ENCODE peak calls at places on chromosomes 12 and 14, in six cellular contexts. K is HCT116, I is H1, P is HepG2, S is K562, Q is SK-N-SH. F is an unnamed sample.

GRCh38 chr12:3012786-3013185 is 53.6 kb downstream of the TEAD4 start:
- DNase-seq in K (no peak), I (no peak), P (no peak), S (no peak), Q (no peak), F (no peak)

GRCh38 chr12:52836042-52836466 is 1.9 kb upstream of the KRT79 start:
- DNase-seq in K (no peak), I (no peak), P (no peak), S (peak; percentile 61), Q (no peak), F (no peak)

GRCh38 chr14:96567289-96567899 is 65.2 kb downstream of the PAPOLA start:
- DNase-seq in K (no peak), I (no peak), P (peak; percentile 21), S (peak; percentile 40), Q (no peak), F (peak; percentile 63)

GRCh38 chr12:47561746-47562145 is 144.1 kb downstream of the RPAP3 start:
- DNase-seq in K (no peak), I (no peak), P (no peak), S (no peak), Q (no peak), F (no peak)

GRCh38 chr12:104306943-104307654 is 3.6 kb downstream of the EID3 start:
- DNase-seq in K (no peak), I (no peak), P (no peak), S (no peak), Q (no peak), F (no peak)

GRCh38 chr12:6076776-6077700 is 47.4 kb downstream of the VWF start:
- DNase-seq in K (no peak), I (no peak), P (no peak), S (no peak), Q (no peak), F (no peak)

GRCh38 chr14:67934087-67934486 is 114.5 kb downstream of the RAD51B start:
- DNase-seq in K (peak; percentile 71), I (no peak), P (peak; percentile 62), S (peak; percentile 53), Q (peak; percentile 53), F (peak; percentile 58)

GRCh38 chr14:56274556-56274955 is 156.3 kb downstream of the PELI2 start:
- DNase-seq in K (no peak), I (no peak), P (no peak), S (no peak), Q (no peak), F (no peak)

GRCh38 chr12:79555006-79555925 is 135.5 kb downstream of the PAWR start:
- DNase-seq in K (peak; percentile 26), I (no peak), P (peak; percentile 62), S (peak; percentile 1), Q (peak; percentile 36), F (peak; percentile 76)

GRCh38 chr14:97442363-97442762 is 645.2 kb downstream of the VRK1 start:
- DNase-seq in K (no peak), I (no peak), P (no peak), S (no peak), Q (no peak), F (no peak)

GRCh38 chr14:50342211-50343080 is 30.3 kb downstream of the DMAC2L start:
- DNase-seq in K (no peak), I (no peak), P (peak; percentile 66), S (peak; percentile 90), Q (peak; percentile 78), F (peak; percentile 72)

GRCh38 chr14:88269816-88270416 is 53.2 kb downstream of the KCNK10 start:
- DNase-seq in K (no peak), I (no peak), P (no peak), S (no peak), Q (no peak), F (no peak)

GRCh38 chr12:126588586-126589249 is 1523.5 kb downstream of the AACS start:
- DNase-seq in K (no peak), I (no peak), P (no peak), S (no peak), Q (no peak), F (no peak)

GRCh38 chr14:56112781-56113180 is 5.4 kb upstream of the PELI2 start:
- DNase-seq in K (no peak), I (no peak), P (no peak), S (no peak), Q (no peak), F (no peak)

GRCh38 chr12:6540181-6540877 is 6.0 kb downstream of the GAPDH start:
- DNase-seq in K (peak; percentile 67), I (peak; percentile 87), P (no peak), S (peak; percentile 81), Q (peak; percentile 36), F (no peak)

GRCh38 chr14:87908591-87908990 is 84.4 kb downstream of the GALC start:
- DNase-seq in K (no peak), I (no peak), P (no peak), S (no peak), Q (no peak), F (no peak)

GRCh38 chr12:122944588-122944987 is 21.7 kb downstream of the ABCB9 start:
- DNase-seq in K (peak; percentile 79), I (no peak), P (peak; percentile 33), S (no peak), Q (no peak), F (peak; percentile 66)

GRCh38 chr12:6338955-6339761 is 2.7 kb downstream of the TNFRSF1A start:
- DNase-seq in K (no peak), I (no peak), P (no peak), S (no peak), Q (no peak), F (no peak)

GRCh38 chr12:52870361-52871290 is 21.8 kb upstream of the KRT78 start:
- DNase-seq in K (no peak), I (peak; percentile 98), P (peak; percentile 45), S (peak; percentile 85), Q (peak; percentile 84), F (peak; percentile 75)

GRCh38 chr14:44962573-44963528 is 861 bp downstream of the TOGARAM1 start:
- DNase-seq in K (no peak), I (no peak), P (no peak), S (peak; percentile 46), Q (no peak), F (no peak)

GRCh38 chr14:24013654-24014514 is 25.2 kb downstream of the DHRS4L2 start:
- DNase-seq in K (peak; percentile 78), I (no peak), P (peak; percentile 92), S (peak; percentile 69), Q (peak; percentile 78), F (peak; percentile 12)

GRCh38 chr12:41108032-41108431 is 80.1 kb upstream of the PDZRN4 start:
- DNase-seq in K (no peak), I (no peak), P (no peak), S (no peak), Q (no peak), F (no peak)

GRCh38 chr14:75587388-75587787 is 9.0 kb downstream of the FLVCR2 start:
- DNase-seq in K (no peak), I (no peak), P (no peak), S (no peak), Q (no peak), F (no peak)

GRCh38 chr12:117526756-117527479 is 165.5 kb upstream of the NOS1 start:
- DNase-seq in K (no peak), I (no peak), P (no peak), S (no peak), Q (no peak), F (no peak)
- TF ChIP-seq JUND in K (no peak), I (no peak), P (no peak), S (no peak), Q (no peak), F (no peak)

DNA sequence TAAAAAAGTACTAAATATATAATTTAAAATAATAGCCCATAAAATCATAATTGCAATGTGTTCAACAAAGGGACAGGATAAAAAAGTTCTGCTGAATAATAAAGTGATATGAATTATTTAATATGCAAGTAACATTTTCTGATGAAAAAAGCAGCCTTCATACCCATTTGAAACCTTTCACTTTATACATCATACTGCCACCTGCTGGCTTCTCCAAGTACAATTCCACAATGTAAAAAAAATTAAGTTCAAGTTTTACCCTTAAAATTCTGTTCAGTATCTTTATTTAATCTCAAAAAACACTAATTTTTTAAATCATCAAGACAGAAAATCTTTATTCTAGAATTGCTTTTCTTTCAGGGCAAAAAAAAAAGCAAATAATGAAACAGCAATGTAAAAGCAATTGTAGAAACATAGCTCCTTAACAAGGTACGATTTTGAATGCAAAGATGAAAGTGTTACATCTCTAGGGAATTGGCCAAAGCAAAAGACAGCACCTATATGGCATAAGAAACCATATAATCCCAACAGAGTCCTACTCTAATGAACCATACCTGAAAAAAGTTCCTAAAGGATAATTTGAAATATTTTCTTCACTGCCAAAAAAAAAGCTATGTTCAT is 15.0 kb downstream of the MDM1 start:
- DNase-seq in K (peak; percentile 27), I (no peak), P (peak; percentile 35), S (peak; percentile 65), Q (peak; percentile 40), F (peak; percentile 63)
- TF ChIP-seq JUND in K (no peak), I (no peak), P (no peak), S (no peak), Q (no peak), F (no peak)

DNA sequence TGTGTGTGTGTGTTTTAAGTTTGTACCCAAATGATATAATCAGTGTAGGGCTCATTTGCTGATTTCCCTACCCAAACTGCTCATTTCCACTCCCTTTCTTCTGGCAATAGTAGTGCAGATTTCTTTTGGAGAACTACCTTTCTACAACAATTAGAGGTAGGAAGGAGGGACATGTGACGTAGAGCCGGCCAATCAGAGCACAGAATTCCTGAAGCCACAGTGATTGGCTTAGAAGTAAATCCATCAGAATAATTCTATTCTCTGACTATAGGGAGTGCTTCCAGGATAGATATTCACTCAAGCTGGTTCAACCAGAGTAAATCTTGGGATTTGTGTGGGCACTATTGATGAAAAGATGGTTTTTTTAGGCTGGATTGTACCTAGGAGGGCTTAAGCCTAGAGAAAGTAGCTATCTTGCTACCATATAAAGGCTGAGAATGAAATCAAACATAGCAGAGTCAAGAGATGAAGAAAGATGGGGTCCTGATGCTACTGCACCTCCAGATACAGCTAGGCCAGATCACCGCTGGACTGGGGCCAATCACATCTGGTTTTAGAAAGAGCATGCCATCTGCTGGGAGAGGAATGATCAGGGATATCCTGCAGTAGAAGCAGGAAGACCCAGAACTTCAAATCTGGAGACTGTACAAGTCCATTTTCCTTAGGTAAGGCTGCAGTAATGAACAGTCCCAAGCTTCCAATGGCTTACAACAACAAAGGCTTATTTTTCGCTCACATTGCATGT is 54.1 kb upstream of the NUAK1 start:
- DNase-seq in K (no peak), I (no peak), P (no peak), S (no peak), Q (peak; percentile 16), F (no peak)
- TF ChIP-seq JUND in K (no peak), I (no peak), P (no peak), S (no peak), Q (no peak), F (no peak)

DNA sequence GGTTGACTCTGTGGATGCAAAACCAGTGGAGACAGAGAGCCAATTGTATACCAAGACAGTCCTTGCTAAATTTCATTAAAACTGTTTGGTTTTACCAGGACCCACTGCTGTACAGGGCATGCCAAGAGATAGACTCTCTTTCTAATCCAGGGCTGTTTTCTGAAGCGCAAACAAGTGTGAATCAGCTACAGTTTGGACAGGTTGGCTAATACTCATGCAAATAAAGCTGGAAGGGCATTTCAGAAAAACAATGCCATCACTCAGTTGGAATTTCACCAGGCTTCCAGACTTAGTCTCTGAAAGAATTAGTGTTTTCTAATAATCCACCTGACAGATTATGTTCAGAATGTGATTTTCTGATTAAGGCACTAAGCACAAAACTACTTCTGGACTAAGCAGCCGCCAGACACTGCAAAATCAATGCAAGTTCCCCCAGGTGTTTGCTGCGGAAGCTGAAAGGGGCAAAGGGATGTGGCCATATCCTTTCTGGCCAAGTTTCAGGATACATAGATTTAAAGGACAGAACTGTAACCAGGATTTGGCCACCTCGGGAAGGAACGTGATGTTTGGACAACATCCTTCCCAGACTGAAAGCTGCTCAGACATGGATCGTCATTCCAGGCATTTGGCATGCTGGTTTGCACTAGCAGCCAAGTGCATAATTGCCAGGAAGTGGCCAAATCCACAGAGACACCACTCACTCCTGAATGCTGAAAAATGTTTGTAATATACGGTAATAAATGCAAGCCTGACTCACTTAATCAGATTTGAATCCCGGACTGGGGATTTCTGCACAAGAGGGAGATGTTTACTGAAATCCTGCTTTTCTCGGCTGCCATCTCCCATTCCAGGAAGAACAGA is 32.0 kb upstream of the CDKN3 start:
- DNase-seq in K (no peak), I (peak; percentile 39), P (peak; percentile 83), S (no peak), Q (no peak), F (no peak)
- TF ChIP-seq JUND in K (no peak), I (no peak), P (no peak), S (no peak), Q (no peak), F (no peak)